ENCODE peak calls at places on chromosomes 4 and X, in six cellular contexts. Q is tibial artery; K is CD8-positive, alpha-beta memory T cell; C is colonic mucosa; X is adrenal gland; S is mucosa of descending colon. R is an unnamed sample.

GRCh38 chr4:175394213-175394612 is 417.9 kb downstream of the GPM6A start:
- DNase-seq in Q (no peak), K (no peak), C (no peak), X (no peak), S (no peak), R (no peak)

GRCh38 chr4:2248044-2248780 is 6.3 kb upstream of the HAUS3 start:
- DNase-seq in Q (peak; percentile 15), K (no peak), C (no peak), X (peak; percentile 9), S (no peak), R (no peak)

GRCh38 chrX:17638731-17639130 is 98.6 kb upstream of the SCML1 start:
- DNase-seq in Q (no peak), K (no peak), C (no peak), X (peak; percentile 24), S (no peak), R (no peak)

GRCh38 chr4:14883166-14883565 is 119.1 kb upstream of the CPEB2 start:
- DNase-seq in Q (no peak), K (no peak), C (no peak), X (no peak), S (no peak), R (no peak)

GRCh38 chrX:77003956-77004355 is 443.2 kb upstream of the FGF16 start:
- DNase-seq in Q (no peak), K (no peak), C (no peak), X (no peak), S (no peak), R (no peak)

GRCh38 chr4:64417974-64418373 is 8.7 kb upstream of the TECRL start:
- DNase-seq in Q (no peak), K (no peak), C (no peak), X (peak; percentile 15), S (no peak), R (no peak)

GRCh38 chrX:151680805-151681204 is 14.5 kb upstream of the PRRG3 start:
- DNase-seq in Q (no peak), K (peak; percentile 20), C (peak; percentile 53), X (peak; percentile 55), S (peak; percentile 64), R (no peak)

GRCh38 chr4:100517864-100518341 is at the start of gene EMCN:
- DNase-seq in Q (no peak), K (no peak), C (no peak), X (no peak), S (no peak), R (no peak)

GRCh38 chrX:73481521-73481920 is 34.7 kb downstream of the CDX4 start:
- DNase-seq in Q (no peak), K (no peak), C (no peak), X (no peak), S (no peak), R (no peak)

GRCh38 chrX:24405959-24406358 is 45.5 kb downstream of the SUPT20HL1 start:
- DNase-seq in Q (no peak), K (no peak), C (no peak), X (no peak), S (no peak), R (no peak)

GRCh38 chr4:108351806-108352205 is 183.1 kb upstream of the LEF1 start:
- DNase-seq in Q (no peak), K (no peak), C (no peak), X (no peak), S (no peak), R (no peak)

GRCh38 chrX:130103605-130104004 is 6.7 kb downstream of the ELF4 start:
- DNase-seq in Q (no peak), K (no peak), C (no peak), X (no peak), S (no peak), R (peak; percentile 18)

GRCh38 chrX:134476284-134476683 is 16.3 kb downstream of the HPRT1 start:
- DNase-seq in Q (no peak), K (no peak), C (no peak), X (no peak), S (no peak), R (no peak)

GRCh38 chr4:179110356-179110755 is 1668.1 kb upstream of the AGA start:
- DNase-seq in Q (no peak), K (no peak), C (no peak), X (no peak), S (no peak), R (no peak)

GRCh38 chrX:10634681-10635161 is 14.3 kb upstream of the MID1 start:
- DNase-seq in Q (no peak), K (no peak), C (no peak), X (no peak), S (no peak), R (no peak)

GRCh38 chrX:150213481-150214030 is 149.6 kb upstream of the MAMLD1 start:
- DNase-seq in Q (no peak), K (no peak), C (no peak), X (no peak), S (no peak), R (no peak)

GRCh38 chr4:8601086-8601485 is 8.5 kb downstream of the CPZ start:
- DNase-seq in Q (no peak), K (no peak), C (no peak), X (no peak), S (no peak), R (no peak)

GRCh38 chr4:2361366-2362285 is 56.8 kb downstream of the ZFYVE28 start:
- DNase-seq in Q (no peak), K (no peak), C (no peak), X (no peak), S (no peak), R (peak; percentile 49)

GRCh38 chr4:10354225-10354624 is 103.0 kb downstream of the ZNF518B start:
- DNase-seq in Q (peak; percentile 26), K (no peak), C (no peak), X (peak; percentile 11), S (peak; percentile 19), R (no peak)

GRCh38 chrX:1485033-1485432 is 32.3 kb upstream of the ASMTL start:
- DNase-seq in Q (no peak), K (no peak), C (no peak), X (no peak), S (no peak), R (no peak)

DNA sequence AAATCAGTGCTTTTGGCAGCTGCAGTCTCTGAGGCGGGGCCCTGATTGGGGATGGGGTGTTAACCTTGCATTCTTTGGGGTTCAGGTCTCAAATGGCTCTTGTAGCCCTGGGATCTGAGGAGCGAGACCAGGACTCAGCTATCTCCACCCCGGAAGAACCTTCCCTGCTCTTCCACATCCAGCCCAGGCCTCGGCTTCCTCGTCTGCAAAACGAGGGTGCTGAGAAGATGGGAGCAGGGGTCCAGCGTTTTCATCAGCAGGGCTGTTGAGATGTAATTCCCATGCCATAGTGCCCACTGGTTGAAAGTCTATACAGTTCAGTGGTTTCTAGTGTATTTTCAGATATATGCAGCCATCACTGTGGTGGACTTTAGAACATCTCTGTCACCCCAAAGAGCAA is 34.6 kb upstream of the WFS1 start:
- DNase-seq in Q (no peak), K (no peak), C (no peak), X (no peak), S (no peak), R (no peak)
- H3K4me1 ChIP-seq in Q (no peaks in the 10 kb centered on the region), K (no peaks in the 10 kb centered on the region), C (no peaks in the 10 kb centered on the region), X (no peaks in the 10 kb centered on the region), S (no peaks in the 10 kb centered on the region), R (no peaks in the 10 kb centered on the region)

GRCh38 chr4:115222061-115222460 is 108.6 kb upstream of the NDST4 start:
- DNase-seq in Q (no peak), K (no peak), C (no peak), X (no peak), S (no peak), R (no peak)
- H3K4me1 ChIP-seq in Q (no peaks in the 10 kb centered on the region), K (no peaks in the 10 kb centered on the region), C (no peaks in the 10 kb centered on the region), X (no peaks in the 10 kb centered on the region), S (no peaks in the 10 kb centered on the region), R (no peaks in the 10 kb centered on the region)

GRCh38 chr4:119728185-119728584 is 99.6 kb upstream of the PDE5A start:
- DNase-seq in Q (no peak), K (no peak), C (no peak), X (no peak), S (no peak), R (no peak)

GRCh38 chr4:119725688-119726330 is 97.2 kb upstream of the PDE5A start:
- DNase-seq in Q (no peak), K (no peak), C (peak; percentile 64), X (peak; percentile 20), S (peak; percentile 72), R (no peak)

GRCh38 chr4:119728692-119729593 is 100.3 kb upstream of the PDE5A start:
- DNase-seq in Q (no peak), K (no peak), C (no peak), X (no peak), S (no peak), R (no peak)

GRCh38 chr4:119725011-119725410 is 96.4 kb upstream of the PDE5A start:
- DNase-seq in Q (no peak), K (no peak), C (no peak), X (no peak), S (no peak), R (no peak)

DNA sequence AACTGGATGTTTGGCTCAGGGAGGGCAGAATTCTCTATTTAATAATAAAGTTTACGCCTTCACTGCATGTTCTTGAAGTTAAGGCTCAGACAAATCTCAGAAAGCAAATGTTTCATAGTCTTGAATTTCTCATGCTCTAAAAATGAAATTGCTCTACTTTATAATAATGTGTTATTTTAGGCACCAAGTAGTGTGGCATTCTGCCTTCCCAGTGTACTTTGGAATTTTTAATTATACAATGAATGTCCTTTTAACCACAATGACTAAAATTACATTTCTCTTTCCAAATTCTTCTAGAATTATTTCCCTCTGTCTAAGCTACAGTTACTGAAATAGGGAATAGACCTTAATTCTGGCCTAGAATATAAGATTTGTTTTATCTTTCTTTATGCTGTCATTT is 97.9 kb upstream of the PDE5A start:
- DNase-seq in Q (no peak), K (no peak), C (no peak), X (no peak), S (no peak), R (no peak)
- H3K4me1 ChIP-seq in Q (peaks cover 54% of the 10 kb centered on the region), K (no peaks in the 10 kb centered on the region), C (peaks cover 4% of the 10 kb centered on the region), X (peaks cover 21% of the 10 kb centered on the region), S (peaks cover 41% of the 10 kb centered on the region), R (no peaks in the 10 kb centered on the region)

GRCh38 chr4:184434021-184434420 is 40.3 kb downstream of the IRF2 start:
- DNase-seq in Q (no peak), K (no peak), C (no peak), X (peak; percentile 51), S (no peak), R (no peak)

GRCh38 chr4:184432127-184432922 is 42.0 kb downstream of the IRF2 start:
- DNase-seq in Q (peak; percentile 48), K (no peak), C (no peak), X (no peak), S (no peak), R (no peak)

GRCh38 chr4:184433258-184433892 is 41.0 kb downstream of the IRF2 start:
- DNase-seq in Q (no peak), K (no peak), C (no peak), X (no peak), S (no peak), R (no peak)

GRCh38 chr4:184437565-184437964 is 36.8 kb downstream of the IRF2 start:
- DNase-seq in Q (no peak), K (no peak), C (no peak), X (no peak), S (no peak), R (no peak)

DNA sequence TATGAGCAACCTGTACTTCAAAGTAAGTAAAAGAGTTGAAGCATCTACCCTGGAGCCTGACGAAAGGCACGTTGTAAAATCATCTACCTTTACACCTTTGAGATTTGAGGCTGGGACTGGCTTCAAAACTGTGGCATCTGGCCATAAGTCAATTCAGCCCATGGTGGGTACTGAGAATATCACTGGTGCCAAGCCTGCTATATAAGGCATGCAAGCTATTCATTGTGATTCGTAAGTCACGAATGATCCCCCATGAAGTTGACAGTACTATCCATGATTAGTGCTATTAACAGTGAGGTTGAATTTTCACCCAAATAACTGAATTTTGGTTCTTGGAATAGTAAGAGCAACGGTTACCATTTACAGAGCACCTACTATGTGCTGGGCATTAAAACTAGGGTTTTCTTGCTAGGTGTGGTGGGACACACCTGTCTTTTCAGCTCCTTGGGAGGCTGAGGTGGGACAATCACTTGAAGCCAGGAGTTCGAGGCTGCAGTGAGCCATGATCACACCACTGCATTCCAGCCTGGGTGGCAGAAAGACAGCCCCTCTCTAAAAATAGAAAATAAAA is 39.8 kb downstream of the IRF2 start:
- DNase-seq in Q (no peak), K (no peak), C (no peak), X (no peak), S (no peak), R (no peak)
- H3K4me1 ChIP-seq in Q (peaks cover 19% of the 10 kb centered on the region), K (peaks cover 37% of the 10 kb centered on the region), C (no peaks in the 10 kb centered on the region), X (peaks cover 82% of the 10 kb centered on the region), S (peaks cover 11% of the 10 kb centered on the region), R (peaks cover 2% of the 10 kb centered on the region)

R was measured in kidney.